ENCODE peak calls at places on chromosome 17, in five cellular contexts. A is H9, E is mesenchymal stem cell, P is H1, Y is trophoblast cell. X is an unnamed sample.

GRCh38 chr17:63405020-63405419 is 41.1 kb downstream of the CYB561 start:
- DNase-seq in A (no peak), E (no peak), P (no peak), Y (no peak), X (no peak)

GRCh38 chr17:16351831-16352230 is 1.4 kb downstream of the CENPV start:
- DNase-seq in A (no peak), E (peak; percentile 30), P (no peak), Y (no peak), X (no peak)

GRCh38 chr17:79533116-79533515 is 77.7 kb downstream of the RBFOX3 start:
- DNase-seq in A (no peak), E (no peak), P (no peak), Y (no peak), X (no peak)

GRCh38 chr17:65743313-65743665 is 181.8 kb upstream of the AXIN2 start:
- DNase-seq in A (no peak), E (no peak), P (no peak), Y (no peak), X (no peak)

GRCh38 chr17:20097362-20097761 is 88.2 kb downstream of the SPECC1 start:
- DNase-seq in A (no peak), E (no peak), P (no peak), Y (no peak), X (no peak)

GRCh38 chr17:4968166-4968915 is 724 bp upstream of the SPAG7 start:
- DNase-seq in A (peak; percentile 91), E (peak; percentile 45), P (peak; percentile 72), Y (no peak), X (no peak)

GRCh38 chr17:57948555-57949420 is 6.4 kb downstream of the CUEDC1 start:
- DNase-seq in A (no peak), E (peak; percentile 98), P (no peak), Y (peak; percentile 37), X (no peak)

GRCh38 chr17:16456770-16457316 is 35.1 kb downstream of the LRRC75A start:
- DNase-seq in A (peak; percentile 73), E (no peak), P (no peak), Y (no peak), X (no peak)

GRCh38 chr17:77110006-77110374 is 30.8 kb upstream of the SEC14L1 start:
- DNase-seq in A (no peak), E (peak; percentile 48), P (no peak), Y (no peak), X (peak; percentile 44)

GRCh38 chr17:46832945-46833839 is 14.7 kb upstream of the WNT3 start:
- DNase-seq in A (peak; percentile 43), E (no peak), P (no peak), Y (no peak), X (no peak)
- H2BK12ac ChIP-seq in A (no peak overlapping the region), E (no peak overlapping the region), P (no peak overlapping the region), Y (peak overlapping the region; percentile 72), X (no peak overlapping the region)

DNA sequence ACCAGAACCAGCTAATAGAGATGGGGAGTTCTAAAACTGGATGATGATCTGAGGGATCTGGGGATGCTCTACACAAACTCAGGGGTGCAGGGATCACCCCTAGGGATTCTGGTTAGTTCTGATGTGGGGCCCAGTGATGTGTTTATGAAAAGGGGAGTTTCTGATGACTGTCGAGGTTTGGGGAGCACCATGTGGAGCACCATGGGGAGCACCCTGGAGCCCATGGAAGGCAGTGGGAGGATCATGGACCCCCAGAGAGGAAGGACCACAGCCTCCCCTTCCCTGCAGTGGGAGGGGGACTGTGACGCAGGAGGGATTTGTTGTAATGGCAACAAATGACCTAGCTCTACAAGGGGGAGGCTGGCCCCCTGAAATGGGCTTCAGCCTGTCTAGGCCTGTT is 18.4 kb downstream of the PIMREG start:
- DNase-seq in A (no peak), E (no peak), P (no peak), Y (no peak), X (no peak)
- H2BK12ac ChIP-seq in A (no peak overlapping the region), E (no peak overlapping the region), P (no peak overlapping the region), Y (no peak overlapping the region), X (peak overlapping the region; percentile 47)

DNA sequence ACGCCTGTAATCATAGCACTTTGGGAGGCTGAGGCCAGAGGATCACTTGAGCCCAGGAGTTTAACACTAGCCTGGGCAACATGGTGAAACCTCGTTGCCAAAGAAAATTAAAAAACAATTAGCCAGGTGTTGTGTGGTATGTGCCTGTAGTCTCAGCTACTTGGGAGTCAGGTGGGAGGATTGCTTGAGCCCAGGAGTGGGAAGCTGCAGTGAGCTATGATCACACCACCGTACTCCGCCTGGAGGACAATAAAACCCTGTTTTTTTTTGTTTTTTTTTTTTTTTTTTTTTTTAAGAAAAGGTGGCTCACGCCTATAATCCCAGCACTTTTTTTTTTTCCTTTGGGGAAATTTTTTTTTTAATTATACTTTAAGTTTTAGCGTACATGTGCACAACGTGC is 26.1 kb downstream of the RAP1GAP2 start:
- DNase-seq in A (no peak), E (no peak), P (no peak), Y (no peak), X (no peak)
- H2BK12ac ChIP-seq in A (no peak overlapping the region), E (no peak overlapping the region), P (peak overlapping the region; percentile 4), Y (no peak overlapping the region), X (no peak overlapping the region)

GRCh38 chr17:40312893-40313659 is 4.1 kb downstream of the RARA start:
- DNase-seq in A (no peak), E (no peak), P (no peak), Y (no peak), X (no peak)

GRCh38 chr17:40315206-40315605 is 6.2 kb downstream of the RARA start:
- DNase-seq in A (no peak), E (no peak), P (no peak), Y (no peak), X (no peak)

GRCh38 chr17:40313660-40314556 is 4.9 kb downstream of the RARA start:
- DNase-seq in A (no peak), E (no peak), P (no peak), Y (no peak), X (no peak)

GRCh38 chr17:40315678-40316570 is 6.9 kb downstream of the RARA start:
- DNase-seq in A (no peak), E (no peak), P (no peak), Y (no peak), X (no peak)

GRCh38 chr17:40314557-40314953 is 5.6 kb downstream of the RARA start:
- DNase-seq in A (no peak), E (peak; percentile 93), P (no peak), Y (peak; percentile 75), X (no peak)
- H2BK12ac ChIP-seq in A (no peak overlapping the region), E (peak overlapping the region; percentile 21), P (peak overlapping the region; percentile 68), Y (no peak overlapping the region), X (no peak overlapping the region)

DNA sequence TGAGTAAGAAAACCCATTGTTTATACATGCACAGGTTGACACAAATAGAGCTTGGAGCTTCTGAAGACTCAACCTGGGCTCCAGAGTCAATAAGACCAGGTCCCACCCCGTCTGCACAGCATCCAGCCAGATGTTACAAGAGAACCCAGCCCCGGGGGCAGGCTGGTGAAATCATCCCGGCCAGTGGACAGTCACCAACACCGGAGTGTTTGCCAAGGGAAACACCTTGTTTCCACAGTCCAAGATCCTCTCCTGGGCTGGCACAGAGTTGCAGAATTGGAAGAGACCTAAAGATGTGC is 90.3 kb downstream of the RAB11FIP4 start:
- DNase-seq in A (no peak), E (no peak), P (no peak), Y (no peak), X (no peak)
- H2BK12ac ChIP-seq in A (no peak overlapping the region), E (no peak overlapping the region), P (no peak overlapping the region), Y (no peak overlapping the region), X (no peak overlapping the region)

DNA sequence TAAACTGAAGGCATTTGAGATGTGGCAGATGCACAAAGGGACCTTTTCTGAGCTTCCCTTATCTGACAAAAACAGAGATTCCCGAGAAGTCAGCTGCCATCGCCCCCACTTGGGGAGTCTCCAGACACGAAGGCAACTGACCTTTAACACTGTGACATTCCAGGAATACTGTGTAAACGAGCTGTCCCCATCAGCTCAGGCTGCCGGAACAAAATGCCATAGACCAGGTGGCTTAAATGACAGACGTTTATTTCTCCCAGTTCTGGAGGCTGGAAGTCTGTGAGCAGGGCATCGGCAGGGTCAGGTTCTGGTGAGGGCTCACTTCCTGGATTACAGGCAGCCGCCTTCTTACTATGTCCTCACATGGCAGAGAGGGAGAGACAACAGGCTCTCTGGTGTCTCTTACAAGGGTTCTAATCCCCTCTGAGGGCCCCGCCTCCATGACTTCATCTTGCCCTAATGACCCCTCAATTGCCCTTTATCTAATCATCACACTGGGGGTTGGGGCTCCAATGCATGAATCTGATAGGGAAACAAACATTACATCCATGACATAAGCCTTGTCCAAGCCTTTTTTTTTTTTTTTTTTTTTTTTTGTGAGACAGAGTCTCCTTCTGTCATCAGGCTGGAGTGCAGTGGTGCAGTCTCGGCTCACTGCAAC is 178.5 kb upstream of the RPL38 start:
- DNase-seq in A (no peak), E (no peak), P (no peak), Y (no peak), X (peak; percentile 69)
- H2BK12ac ChIP-seq in A (no peak overlapping the region), E (no peak overlapping the region), P (no peak overlapping the region), Y (no peak overlapping the region), X (no peak overlapping the region)

DNA sequence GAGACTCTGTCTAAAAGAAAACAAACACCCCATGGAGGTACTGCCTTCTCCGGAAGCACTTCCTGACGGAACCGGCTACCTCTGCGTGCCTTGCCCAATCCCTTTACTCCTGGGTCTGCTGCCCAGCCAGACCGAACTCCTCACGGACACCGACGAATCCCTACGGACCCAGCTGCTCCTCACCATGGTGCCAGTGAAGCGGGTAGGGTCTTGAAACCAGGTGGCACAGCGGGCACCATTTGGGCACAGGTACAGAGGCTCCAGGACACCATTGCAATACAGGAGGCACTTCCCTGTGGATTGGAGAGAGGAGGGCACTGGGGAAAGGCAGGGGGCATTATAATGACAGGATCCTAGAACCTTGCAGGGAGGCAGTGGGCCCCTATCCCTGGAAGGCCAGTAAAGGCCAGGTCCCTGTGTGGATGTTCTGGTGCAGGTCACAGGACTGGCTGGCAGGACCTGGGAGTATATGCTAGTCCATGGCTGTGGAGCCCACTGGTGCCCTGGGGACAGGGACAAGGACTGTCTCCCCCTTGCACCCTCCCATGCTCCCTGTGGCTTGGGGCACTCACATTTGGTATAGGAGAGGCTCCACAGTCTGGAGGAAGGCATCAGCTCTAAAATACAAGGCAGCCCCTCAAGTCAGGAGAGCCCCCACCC is 2.3 kb downstream of the SLC25A39 start:
- DNase-seq in A (no peak), E (no peak), P (no peak), Y (no peak), X (no peak)
- H2BK12ac ChIP-seq in A (no peak overlapping the region), E (no peak overlapping the region), P (no peak overlapping the region), Y (no peak overlapping the region), X (no peak overlapping the region)

GRCh38 chr17:3882276-3882675 is 10.6 kb downstream of the CAMKK1 start:
- DNase-seq in A (no peak), E (no peak), P (no peak), Y (no peak), X (no peak)
- H2BK12ac ChIP-seq in A (no peak overlapping the region), E (no peak overlapping the region), P (no peak overlapping the region), Y (no peak overlapping the region), X (no peak overlapping the region)